ENCODE peak calls at places on chromosomes 3 and 15, in seven cellular contexts. One of them, this sample, is unnamed.

GRCh38 chr15:65421360-65422215 is 1.2 kb downstream of the IGDCC4 start:
- DNase-seq in mesendoderm: peak; percentile 99
- DNase-seq in IMR-90: peak; percentile 73
- DNase-seq in neuronal stem cell: peak; percentile 97
- DNase-seq in H9: peak; percentile 97
- DNase-seq in H1: peak; percentile 90
- DNase-seq in trophoblast cell: peak; percentile 17
- DNase-seq in this sample: peak; percentile 87

GRCh38 chr3:52518723-52519444 is 14.8 kb downstream of the NT5DC2 start:
- DNase-seq in mesendoderm: peak; percentile 45
- DNase-seq in IMR-90: no peak
- DNase-seq in neuronal stem cell: no peak
- DNase-seq in H9: peak; percentile 84
- DNase-seq in H1: peak; percentile 84
- DNase-seq in trophoblast cell: peak; percentile 30
- DNase-seq in this sample: peak; percentile 18

GRCh38 chr3:115986555-115987207 is 363.4 kb downstream of the GAP43 start:
- DNase-seq in mesendoderm: peak; percentile 88
- DNase-seq in IMR-90: peak; percentile 34
- DNase-seq in neuronal stem cell: no peak
- DNase-seq in H9: peak; percentile 58
- DNase-seq in H1: no peak
- DNase-seq in trophoblast cell: peak; percentile 34
- DNase-seq in this sample: peak; percentile 43

GRCh38 chr15:100140527-100141303 is 201.1 kb downstream of the ADAMTS17 start:
- DNase-seq in mesendoderm: no peak
- DNase-seq in IMR-90: no peak
- DNase-seq in neuronal stem cell: no peak
- DNase-seq in H9: no peak
- DNase-seq in H1: no peak
- DNase-seq in trophoblast cell: peak; percentile 28
- DNase-seq in this sample: no peak

GRCh38 chr15:80093854-80094418 is 34.5 kb downstream of the ZFAND6 start:
- DNase-seq in mesendoderm: peak; percentile 36
- DNase-seq in IMR-90: no peak
- DNase-seq in neuronal stem cell: no peak
- DNase-seq in H9: no peak
- DNase-seq in H1: no peak
- DNase-seq in trophoblast cell: no peak
- DNase-seq in this sample: no peak

GRCh38 chr3:69999191-70000027 is at the start of gene SAMMSON:
- DNase-seq in mesendoderm: peak; percentile 13
- DNase-seq in IMR-90: peak; percentile 73
- DNase-seq in neuronal stem cell: no peak
- DNase-seq in H9: peak; percentile 65
- DNase-seq in H1: peak; percentile 55
- DNase-seq in trophoblast cell: no peak
- DNase-seq in this sample: peak; percentile 84

GRCh38 chr3:42547401-42547945 is 34.3 kb downstream of the SEC22C start:
- DNase-seq in mesendoderm: peak; percentile 73
- DNase-seq in IMR-90: peak; percentile 44
- DNase-seq in neuronal stem cell: peak; percentile 49
- DNase-seq in H9: peak; percentile 81
- DNase-seq in H1: peak; percentile 87
- DNase-seq in trophoblast cell: peak; percentile 76
- DNase-seq in this sample: peak; percentile 57

GRCh38 chr3:101381809-101382208 is 61.4 kb upstream of the IMPG2 start:
- DNase-seq in mesendoderm: peak; percentile 50
- DNase-seq in IMR-90: peak; percentile 58
- DNase-seq in neuronal stem cell: peak; percentile 6
- DNase-seq in H9: no peak
- DNase-seq in H1: no peak
- DNase-seq in trophoblast cell: peak; percentile 50
- DNase-seq in this sample: peak; percentile 51

GRCh38 chr3:156180077-156180476 is 59.7 kb downstream of the KCNAB1 start:
- DNase-seq in mesendoderm: no peak
- DNase-seq in IMR-90: peak; percentile 68
- DNase-seq in neuronal stem cell: no peak
- DNase-seq in H9: no peak
- DNase-seq in H1: no peak
- DNase-seq in trophoblast cell: no peak
- DNase-seq in this sample: peak; percentile 3

GRCh38 chr3:171328419-171329082 is 131.7 kb downstream of the TNIK start:
- DNase-seq in mesendoderm: peak; percentile 87
- DNase-seq in IMR-90: no peak
- DNase-seq in neuronal stem cell: no peak
- DNase-seq in H9: peak; percentile 45
- DNase-seq in H1: no peak
- DNase-seq in trophoblast cell: no peak
- DNase-seq in this sample: no peak

GRCh38 chr3:43894176-43895049 is 203.7 kb downstream of the ABHD5 start:
- DNase-seq in mesendoderm: peak; percentile 86
- DNase-seq in IMR-90: peak; percentile 68
- DNase-seq in neuronal stem cell: peak; percentile 77
- DNase-seq in H9: peak; percentile 78
- DNase-seq in H1: peak; percentile 75
- DNase-seq in trophoblast cell: peak; percentile 34
- DNase-seq in this sample: peak; percentile 57

GRCh38 chr15:65519781-65520299 is 2.4 kb upstream of the DPP8 start:
- DNase-seq in mesendoderm: no peak
- DNase-seq in IMR-90: no peak
- DNase-seq in neuronal stem cell: no peak
- DNase-seq in H9: no peak
- DNase-seq in H1: no peak
- DNase-seq in trophoblast cell: no peak
- DNase-seq in this sample: no peak

GRCh38 chr3:129614927-129615363 is 8.5 kb upstream of the PLXND1 start:
- DNase-seq in mesendoderm: no peak
- DNase-seq in IMR-90: no peak
- DNase-seq in neuronal stem cell: no peak
- DNase-seq in H9: no peak
- DNase-seq in H1: no peak
- DNase-seq in trophoblast cell: no peak
- DNase-seq in this sample: no peak

GRCh38 chr15:34900748-34901147 is 68.8 kb downstream of the AQR start:
- DNase-seq in mesendoderm: no peak
- DNase-seq in IMR-90: no peak
- DNase-seq in neuronal stem cell: no peak
- DNase-seq in H9: no peak
- DNase-seq in H1: no peak
- DNase-seq in trophoblast cell: no peak
- DNase-seq in this sample: no peak

GRCh38 chr15:41332788-41333527 is at the start of gene NUSAP1:
- DNase-seq in mesendoderm: no peak
- DNase-seq in IMR-90: no peak
- DNase-seq in neuronal stem cell: no peak
- DNase-seq in H9: no peak
- DNase-seq in H1: no peak
- DNase-seq in trophoblast cell: no peak
- DNase-seq in this sample: no peak

GRCh38 chr3:76044601-76045600 is 259.6 kb upstream of the ZNF717 start:
- DNase-seq in mesendoderm: peak; percentile 60
- DNase-seq in IMR-90: peak; percentile 44
- DNase-seq in neuronal stem cell: peak; percentile 29
- DNase-seq in H9: no peak
- DNase-seq in H1: peak; percentile 74
- DNase-seq in trophoblast cell: peak; percentile 67
- DNase-seq in this sample: peak; percentile 62

GRCh38 chr3:13494463-13495350 is 14.6 kb downstream of the HDAC11 start:
- DNase-seq in mesendoderm: peak; percentile 48
- DNase-seq in IMR-90: peak; percentile 21
- DNase-seq in neuronal stem cell: peak; percentile 21
- DNase-seq in H9: no peak
- DNase-seq in H1: no peak
- DNase-seq in trophoblast cell: peak; percentile 49
- DNase-seq in this sample: peak; percentile 42

GRCh38 chr15:64476550-64476949 is 16.2 kb downstream of the ZNF609 start:
- DNase-seq in mesendoderm: peak; percentile 16
- DNase-seq in IMR-90: no peak
- DNase-seq in neuronal stem cell: no peak
- DNase-seq in H9: no peak
- DNase-seq in H1: no peak
- DNase-seq in trophoblast cell: no peak
- DNase-seq in this sample: no peak

GRCh38 chr3:114855839-114856238 is 291.2 kb downstream of the ZBTB20 start:
- DNase-seq in mesendoderm: no peak
- DNase-seq in IMR-90: no peak
- DNase-seq in neuronal stem cell: no peak
- DNase-seq in H9: no peak
- DNase-seq in H1: no peak
- DNase-seq in trophoblast cell: no peak
- DNase-seq in this sample: no peak

GRCh38 chr3:132399054-132399929 is 18.0 kb upstream of the DNAJC13 start:
- DNase-seq in mesendoderm: peak; percentile 69
- DNase-seq in IMR-90: peak; percentile 68
- DNase-seq in neuronal stem cell: peak; percentile 53
- DNase-seq in H9: peak; percentile 47
- DNase-seq in H1: no peak
- DNase-seq in trophoblast cell: peak; percentile 83
- DNase-seq in this sample: peak; percentile 66

DNA sequence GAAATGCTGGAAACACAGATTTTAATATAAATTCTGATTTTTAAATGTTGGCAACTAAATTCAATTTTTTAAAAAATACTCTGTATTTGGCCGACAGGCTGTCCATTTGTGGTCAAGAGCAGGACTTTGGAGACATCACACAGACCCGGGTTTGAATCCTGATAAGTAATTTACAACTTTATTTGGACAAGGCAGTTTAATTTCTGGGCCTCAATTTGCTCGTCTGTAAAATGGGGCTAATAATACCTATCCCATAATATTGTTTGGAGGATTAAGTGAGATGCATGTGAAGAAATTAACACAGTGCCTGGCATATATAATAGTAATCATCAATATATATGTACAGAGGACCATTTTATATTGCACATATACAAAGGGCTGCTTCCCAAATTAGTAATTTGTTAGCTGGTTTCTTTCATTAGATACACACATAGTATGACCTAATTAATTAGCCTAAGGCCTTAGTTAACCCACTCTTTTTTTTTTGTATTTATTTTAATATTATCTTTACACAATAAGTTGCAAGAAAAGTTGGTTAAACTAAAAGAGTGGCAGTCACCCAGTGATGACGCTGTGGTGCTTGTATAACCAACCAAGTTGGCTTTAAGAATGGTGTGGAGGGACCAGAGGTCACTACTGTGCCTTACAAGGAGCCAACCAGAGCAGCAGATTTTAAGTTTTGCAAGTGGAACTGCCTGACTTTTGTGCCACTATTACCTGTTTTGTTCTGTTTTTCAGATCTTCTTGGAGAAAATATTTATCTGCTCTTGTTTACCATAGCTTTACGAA is 709 bp downstream of the PIGB start:
- DNase-seq in mesendoderm: no peak
- DNase-seq in IMR-90: peak; percentile 5
- DNase-seq in neuronal stem cell: no peak
- DNase-seq in H9: no peak
- DNase-seq in H1: no peak
- DNase-seq in trophoblast cell: no peak
- DNase-seq in this sample: peak; percentile 24
- H3K27ac ChIP-seq in mesendoderm: peak overlapping the region; percentile 70
- H3K27ac ChIP-seq in IMR-90: peak overlapping the region; percentile 94
- H3K27ac ChIP-seq in neuronal stem cell: peak overlapping the region; percentile 48
- H3K27ac ChIP-seq in H9: no peak overlapping the region
- H3K27ac ChIP-seq in H1: no peak overlapping the region
- H3K27ac ChIP-seq in trophoblast cell: no peak overlapping the region
- H3K27ac ChIP-seq in this sample: no peak overlapping the region

GRCh38 chr15:70535955-70536338 is 227.4 kb downstream of the UACA start:
- DNase-seq in mesendoderm: no peak
- DNase-seq in IMR-90: no peak
- DNase-seq in neuronal stem cell: no peak
- DNase-seq in H9: no peak
- DNase-seq in H1: peak; percentile 42
- DNase-seq in trophoblast cell: no peak
- DNase-seq in this sample: no peak
- H3K9ac ChIP-seq in mesendoderm: no peak overlapping the region
- H3K9ac ChIP-seq in IMR-90: no peak overlapping the region
- H3K9ac ChIP-seq in neuronal stem cell: no peak overlapping the region
- H3K9ac ChIP-seq in H9: no peak overlapping the region
- H3K9ac ChIP-seq in H1: no peak overlapping the region
- H3K9ac ChIP-seq in trophoblast cell: no peak overlapping the region
- H3K9ac ChIP-seq in this sample: no peak overlapping the region

DNA sequence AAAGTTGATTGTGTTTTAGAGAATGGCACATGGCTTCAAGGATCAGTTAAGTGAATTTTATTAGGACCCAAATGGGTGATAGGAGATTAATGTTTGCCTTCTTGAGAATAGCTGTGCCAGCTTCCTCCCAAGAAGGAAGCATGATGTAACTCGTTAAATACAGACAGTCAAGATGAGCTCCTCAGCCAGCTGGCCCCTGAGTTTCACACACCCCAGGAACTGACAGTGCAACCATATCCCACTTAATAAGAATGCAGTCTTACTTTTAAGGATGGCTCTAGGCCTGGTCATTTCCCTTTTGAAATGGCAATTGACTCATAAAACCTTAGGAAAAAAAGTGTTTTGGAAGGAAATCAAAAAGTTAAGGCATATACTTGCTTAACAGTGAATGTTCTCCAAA is 472.8 kb upstream of the KCNMB2 start:
- DNase-seq in mesendoderm: no peak
- DNase-seq in IMR-90: peak; percentile 69
- DNase-seq in neuronal stem cell: no peak
- DNase-seq in H9: no peak
- DNase-seq in H1: no peak
- DNase-seq in trophoblast cell: no peak
- DNase-seq in this sample: no peak
- H3K23ac ChIP-seq in mesendoderm: peak overlapping the region; percentile 39
- H3K23ac ChIP-seq in IMR-90: no peak overlapping the region
- H3K23ac ChIP-seq in neuronal stem cell: no peak overlapping the region
- H3K23ac ChIP-seq in H9: no peak overlapping the region
- H3K23ac ChIP-seq in H1: no peak overlapping the region
- H3K23ac ChIP-seq in trophoblast cell: no peak overlapping the region
- H3K23ac ChIP-seq in this sample: no peak overlapping the region

GRCh38 chr3:186929676-186930075 is 650 bp upstream of the ST6GAL1 start:
- DNase-seq in mesendoderm: no peak
- DNase-seq in IMR-90: no peak
- DNase-seq in neuronal stem cell: no peak
- DNase-seq in H9: no peak
- DNase-seq in H1: no peak
- DNase-seq in trophoblast cell: no peak
- DNase-seq in this sample: no peak
- H3K27ac ChIP-seq in mesendoderm: no peak overlapping the region
- H3K27ac ChIP-seq in IMR-90: no peak overlapping the region
- H3K27ac ChIP-seq in neuronal stem cell: no peak overlapping the region
- H3K27ac ChIP-seq in H9: no peak overlapping the region
- H3K27ac ChIP-seq in H1: no peak overlapping the region
- H3K27ac ChIP-seq in trophoblast cell: no peak overlapping the region
- H3K27ac ChIP-seq in this sample: no peak overlapping the region